ENCODE peak calls at places on chromosomes 6 and 20, in ten cellular contexts. U is Panc1, P is HCT116, X is HepG2, N is GM23338, Z is transverse colon, F is endothelial cell of umbilical vein, O is stomach, K is breast epithelium, R is suprapubic skin. Q is an unnamed sample. For H3K4me1, the result is how much of the 10 kb centered on the place peaks cover.

GRCh38 chr6:4308354-4308753 is 173.0 kb upstream of the ECI2 start:
- DNase-seq in U (no peak), O (no peak), R (no peak), N (no peak), Z (no peak), K (no peak), X (no peak), F (no peak), P (no peak), Q (no peak)

GRCh38 chr20:7106910-7107309 is 339.4 kb downstream of the BMP2 start:
- DNase-seq in U (no peak), K (no peak), X (no peak), N (no peak), F (no peak), Z (no peak), R (no peak), P (no peak), O (no peak), Q (no peak)

GRCh38 chr20:3238616-3239025 is 369 bp downstream of the SLC4A11 start:
- DNase-seq in K (no peak), O (peak), R (no peak), U (no peak), N (peak), Z (peak), X (no peak), P (no peak), F (no peak), Q (no peak)

GRCh38 chr20:3606021-3606420 is 57.2 kb downstream of the GFRA4 start:
- DNase-seq in U (no peak), N (no peak), X (no peak), Z (no peak), F (no peak), O (no peak), R (no peak), P (no peak), K (no peak), Q (no peak)

GRCh38 chr6:27145731-27146455 is 101.6 kb upstream of the PRSS16 start:
- DNase-seq in N (peak), U (peak), O (peak), Z (peak), R (peak), X (peak), F (peak), K (peak), P (peak), Q (peak)

GRCh38 chr20:61459266-61459665 is 207.2 kb downstream of the CDH4 start:
- DNase-seq in X (no peak), F (no peak), U (no peak), O (no peak), K (no peak), R (no peak), N (no peak), P (no peak), Z (no peak), Q (no peak)

GRCh38 chr6:16747232-16748027 is 13.8 kb downstream of the ATXN1 start:
- DNase-seq in O (no peak), P (no peak), N (no peak), K (no peak), X (peak), Z (no peak), R (no peak), U (no peak), F (no peak), Q (no peak)

GRCh38 chr6:158049055-158050028 is 67.7 kb downstream of the SYNJ2 start:
- DNase-seq in R (peak), O (no peak), X (peak), P (no peak), U (no peak), Z (no peak), F (no peak), N (no peak), K (no peak), Q (peak)

GRCh38 chr6:44064089-44064947 is 62.9 kb downstream of the MRPL14 start:
- DNase-seq in P (no peak), O (peak), X (peak), K (no peak), Z (peak), R (no peak), N (no peak), U (no peak), F (peak), Q (peak)

GRCh38 chr20:7248392-7248992 is 481.0 kb downstream of the BMP2 start:
- DNase-seq in U (no peak), N (no peak), O (no peak), F (no peak), K (no peak), P (no peak), X (no peak), R (no peak), Z (no peak), Q (peak)

GRCh38 chr6:140806431-140806830 is 1326.3 kb upstream of the GJE1 start:
- DNase-seq in Z (no peak), O (no peak), X (no peak), K (no peak), U (no peak), R (no peak), N (no peak), P (no peak), F (no peak), Q (no peak)

GRCh38 chr20:43824279-43824678 is 90.4 kb upstream of the TOX2 start:
- DNase-seq in R (no peak), Z (no peak), F (no peak), U (no peak), N (no peak), K (no peak), O (no peak), P (no peak), X (no peak), Q (peak)

GRCh38 chr6:3727036-3727435 is 24.5 kb downstream of the PXDC1 start:
- DNase-seq in N (no peak), K (no peak), P (no peak), F (no peak), Z (no peak), X (no peak), U (no peak), O (no peak), R (no peak), Q (no peak)

GRCh38 chr20:18066421-18067333 is 9.0 kb upstream of the OVOL2 start:
- DNase-seq in U (no peak), X (peak), O (no peak), K (no peak), Z (no peak), F (no peak), R (no peak), P (no peak), N (peak), Q (no peak)

GRCh38 chr6:98384766-98385165 is 449.6 kb upstream of the POU3F2 start:
- DNase-seq in U (no peak), Z (no peak), K (no peak), R (no peak), F (no peak), P (no peak), N (no peak), O (no peak), X (no peak), Q (no peak)

GRCh38 chr6:110944681-110945151 is 13.8 kb upstream of the GTF3C6 start:
- DNase-seq in Z (no peak), K (no peak), P (peak), R (no peak), O (no peak), U (peak), F (peak), X (peak), N (no peak), Q (no peak)

GRCh38 chr20:8658103-8658502 is 410.8 kb upstream of the PLCB4 start:
- DNase-seq in F (no peak), K (no peak), R (no peak), U (no peak), N (no peak), Z (no peak), X (no peak), O (no peak), P (no peak), Q (no peak)

GRCh38 chr6:135212020-135212806 is 31.1 kb downstream of the MYB start:
- DNase-seq in Z (no peak), K (peak), X (no peak), P (no peak), O (no peak), U (no peak), R (no peak), N (no peak), F (no peak), Q (no peak)

GRCh38 chr6:39804666-39805065 is 12.5 kb downstream of the DAAM2 start:
- DNase-seq in R (no peak), N (no peak), F (no peak), O (no peak), X (no peak), Z (no peak), U (no peak), P (no peak), K (no peak), Q (no peak)

GRCh38 chr6:32152414-32153251 is 894 bp upstream of the PRRT1 start:
- DNase-seq in X (no peak), R (no peak), P (no peak), F (peak), N (peak), K (no peak), U (no peak), Z (no peak), O (peak), Q (no peak)

GRCh38 chr6:91029211-91029610 is 442.3 kb upstream of the MAP3K7 start:
- DNase-seq in N (no peak), U (no peak), P (no peak), K (no peak), F (no peak), Z (no peak), O (no peak), X (no peak), R (no peak), Q (no peak)

GRCh38 chr6:55943329-55943728 is 67.9 kb upstream of the BMP5 start:
- DNase-seq in U (no peak), F (no peak), O (no peak), X (no peak), P (no peak), N (no peak), K (no peak), Z (no peak), R (no peak), Q (no peak)

GRCh38 chr6:91633374-91634184 is 1046.7 kb upstream of the MAP3K7 start:
- DNase-seq in F (no peak), R (no peak), N (no peak), X (no peak), P (no peak), Z (no peak), O (no peak), U (no peak), K (no peak), Q (no peak)

GRCh38 chr6:137903933-137904821 is 37.1 kb downstream of the TNFAIP3 start:
- DNase-seq in U (no peak), X (peak), F (peak), Z (no peak), P (peak), N (no peak), O (no peak), K (no peak), R (no peak), Q (no peak)

GRCh38 chr6:161417712-161418457 is 144.0 kb upstream of the AGPAT4 start:
- DNase-seq in O (no peak), P (no peak), Z (no peak), R (no peak), N (peak), U (no peak), F (no peak), K (no peak), X (no peak), Q (peak)

GRCh38 chr6:24788031-24788665 is 10.6 kb downstream of the ARMH2 start:
- DNase-seq in N (no peak), P (no peak), R (no peak), X (no peak), Z (no peak), O (no peak), U (no peak), F (no peak), K (no peak), Q (no peak)

GRCh38 chr6:98836025-98836961 is 1.9 kb downstream of the POU3F2 start:
- DNase-seq in F (no peak), K (no peak), Z (no peak), O (no peak), R (no peak), N (peak), U (no peak), P (no peak), X (no peak), Q (no peak)

GRCh38 chr6:118618676-118619377 is 32.6 kb downstream of the CEP85L start:
- DNase-seq in Z (peak), R (peak), X (peak), O (peak), P (peak), F (peak), N (peak), U (peak), K (no peak), Q (peak)

GRCh38 chr6:4573958-4574481 is 202.2 kb upstream of the CDYL start:
- DNase-seq in X (no peak), K (no peak), F (no peak), P (no peak), Z (no peak), N (no peak), R (no peak), U (no peak), O (no peak), Q (no peak)

GRCh38 chr20:25218109-25218486 is 22.6 kb downstream of the ENTPD6 start:
- DNase-seq in F (no peak), P (no peak), N (no peak), O (no peak), U (no peak), R (no peak), K (no peak), Z (no peak), X (no peak), Q (no peak)
- H3K27ac ChIP-seq in F (no peak), P (no peak), N (no peak), O (no peak), U (no peak), R (no peak), K (no peak), Z (no peak), X (no peak), Q (no peak)

DNA sequence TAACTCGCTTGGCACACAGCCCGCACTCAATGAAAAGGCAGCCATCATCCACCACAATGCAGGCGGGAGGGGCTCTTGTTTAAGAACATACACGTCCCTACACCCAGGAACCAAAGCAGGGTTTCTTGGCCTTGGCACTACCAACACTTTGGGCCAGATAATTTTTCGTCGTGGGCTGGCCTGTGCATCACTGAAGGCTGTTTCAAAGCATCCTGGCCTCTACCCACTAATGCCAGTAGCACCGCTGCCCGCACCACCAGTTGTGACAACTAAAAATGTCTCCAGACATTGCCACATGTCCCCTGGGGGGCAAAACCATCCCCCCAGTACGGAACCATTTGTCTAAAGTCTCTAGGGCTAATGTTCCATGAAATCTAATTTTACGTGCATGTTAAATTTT is 13.0 kb downstream of the UQCC2 start:
- DNase-seq in N (no peak), Z (no peak), U (no peak), X (no peak), K (no peak), P (no peak), F (no peak), O (no peak), R (peak), Q (no peak)
- H3K4me1 ChIP-seq in N (under half), Z (under half), U (under half), X (under half), K (under half), P (under half), F (half or more), O (under half), R (half or more), Q (under half)

GRCh38 chr6:73452107-73452461 is at the start of gene CGAS:
- DNase-seq in N (peak), K (peak), U (peak), R (peak), Z (peak), P (no peak), X (no peak), F (peak), O (peak), Q (peak)
- TF ChIP-seq POLR2AphosphoS5 in N (peak), K (no peak), U (peak), R (peak), Z (peak), P (no peak), X (no peak), F (peak), O (peak), Q (peak)

DNA sequence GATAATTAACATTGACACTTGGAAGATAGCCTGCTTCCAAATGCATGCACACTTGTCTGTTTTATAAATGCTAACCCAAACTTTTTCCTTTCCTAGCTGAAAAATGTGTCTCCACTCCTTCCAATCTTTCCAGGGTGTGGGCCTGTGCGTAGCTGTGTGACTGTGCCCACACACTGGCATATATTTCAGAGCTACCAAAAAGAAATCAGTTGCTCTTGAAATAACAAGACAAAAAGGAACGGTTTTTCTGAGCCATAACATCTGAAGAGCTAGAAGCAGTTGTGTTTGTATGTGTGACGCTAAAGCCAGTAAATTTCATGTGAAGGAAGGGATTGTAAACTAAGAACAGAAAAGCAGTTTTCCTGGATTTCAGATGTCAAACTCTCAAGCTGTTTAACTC is 90.6 kb downstream of the FOXO3 start:
- DNase-seq in K (no peak), U (no peak), O (no peak), R (no peak), N (no peak), Z (no peak), X (no peak), P (no peak), F (no peak), Q (no peak)
- H3K27ac ChIP-seq in K (peak), U (no peak), O (peak), R (peak), N (no peak), Z (peak), X (no peak), P (no peak), F (no peak), Q (peak)